ENCODE peak calls at places on chromosomes 12 and 14, in five cellular contexts. One of them, this sample, is unnamed.

GRCh38 chr12:124920353-124920935 is 6.0 kb upstream of the UBC start:
- DNase-seq in NCI-H2171: no peak
- DNase-seq in SK-N-DZ: no peak
- DNase-seq in stimulated activated CD8-positive, alpha-beta memory T cell treated with anti-CD3 and anti-CD28 coated beads, Interleukin-7, amount 100 ng/mL, for 1 hour: no peak
- DNase-seq in SK-MEL-5: no peak
- DNase-seq in this sample: no peak

GRCh38 chr14:36556811-36557433 is 25.5 kb downstream of the NKX2-8 start:
- DNase-seq in NCI-H2171: no peak
- DNase-seq in SK-N-DZ: peak; percentile 3
- DNase-seq in stimulated activated CD8-positive, alpha-beta memory T cell treated with anti-CD3 and anti-CD28 coated beads, Interleukin-7, amount 100 ng/mL, for 1 hour: no peak
- DNase-seq in SK-MEL-5: peak; percentile 51
- DNase-seq in this sample: peak; percentile 54

GRCh38 chr12:6868211-6869048 is 1.1 kb downstream of the TPI1 start:
- DNase-seq in NCI-H2171: peak; percentile 89
- DNase-seq in SK-N-DZ: no peak
- DNase-seq in stimulated activated CD8-positive, alpha-beta memory T cell treated with anti-CD3 and anti-CD28 coated beads, Interleukin-7, amount 100 ng/mL, for 1 hour: no peak
- DNase-seq in SK-MEL-5: no peak
- DNase-seq in this sample: no peak

GRCh38 chr14:74257078-74257987 is 18.1 kb downstream of the VSX2 start:
- DNase-seq in NCI-H2171: peak; percentile 96
- DNase-seq in SK-N-DZ: peak; percentile 84
- DNase-seq in stimulated activated CD8-positive, alpha-beta memory T cell treated with anti-CD3 and anti-CD28 coated beads, Interleukin-7, amount 100 ng/mL, for 1 hour: peak; percentile 29
- DNase-seq in SK-MEL-5: peak; percentile 32
- DNase-seq in this sample: peak; percentile 43

GRCh38 chr12:83537428-83538053 is 850.8 kb downstream of the TMTC2 start:
- DNase-seq in NCI-H2171: no peak
- DNase-seq in SK-N-DZ: no peak
- DNase-seq in stimulated activated CD8-positive, alpha-beta memory T cell treated with anti-CD3 and anti-CD28 coated beads, Interleukin-7, amount 100 ng/mL, for 1 hour: no peak
- DNase-seq in SK-MEL-5: no peak
- DNase-seq in this sample: no peak

GRCh38 chr14:89138846-89139245 is 278.2 kb downstream of the FOXN3 start:
- DNase-seq in NCI-H2171: no peak
- DNase-seq in SK-N-DZ: no peak
- DNase-seq in stimulated activated CD8-positive, alpha-beta memory T cell treated with anti-CD3 and anti-CD28 coated beads, Interleukin-7, amount 100 ng/mL, for 1 hour: no peak
- DNase-seq in SK-MEL-5: no peak
- DNase-seq in this sample: no peak

GRCh38 chr12:71955946-71956345 is 17.3 kb downstream of the TPH2 start:
- DNase-seq in NCI-H2171: no peak
- DNase-seq in SK-N-DZ: no peak
- DNase-seq in stimulated activated CD8-positive, alpha-beta memory T cell treated with anti-CD3 and anti-CD28 coated beads, Interleukin-7, amount 100 ng/mL, for 1 hour: no peak
- DNase-seq in SK-MEL-5: no peak
- DNase-seq in this sample: no peak

GRCh38 chr12:53005215-53005985 is 856 bp upstream of the EIF4B start:
- DNase-seq in NCI-H2171: no peak
- DNase-seq in SK-N-DZ: peak; percentile 40
- DNase-seq in stimulated activated CD8-positive, alpha-beta memory T cell treated with anti-CD3 and anti-CD28 coated beads, Interleukin-7, amount 100 ng/mL, for 1 hour: no peak
- DNase-seq in SK-MEL-5: no peak
- DNase-seq in this sample: no peak

GRCh38 chr14:52692248-52692962 is 3.0 kb downstream of the ERO1A start:
- DNase-seq in NCI-H2171: no peak
- DNase-seq in SK-N-DZ: no peak
- DNase-seq in stimulated activated CD8-positive, alpha-beta memory T cell treated with anti-CD3 and anti-CD28 coated beads, Interleukin-7, amount 100 ng/mL, for 1 hour: no peak
- DNase-seq in SK-MEL-5: no peak
- DNase-seq in this sample: no peak

GRCh38 chr14:65219353-65219752 is 117.0 kb upstream of the MAX start:
- DNase-seq in NCI-H2171: no peak
- DNase-seq in SK-N-DZ: no peak
- DNase-seq in stimulated activated CD8-positive, alpha-beta memory T cell treated with anti-CD3 and anti-CD28 coated beads, Interleukin-7, amount 100 ng/mL, for 1 hour: no peak
- DNase-seq in SK-MEL-5: no peak
- DNase-seq in this sample: no peak

GRCh38 chr14:24982472-24983155 is 67.3 kb downstream of the STXBP6 start:
- DNase-seq in NCI-H2171: no peak
- DNase-seq in SK-N-DZ: no peak
- DNase-seq in stimulated activated CD8-positive, alpha-beta memory T cell treated with anti-CD3 and anti-CD28 coated beads, Interleukin-7, amount 100 ng/mL, for 1 hour: no peak
- DNase-seq in SK-MEL-5: no peak
- DNase-seq in this sample: peak; percentile 4

GRCh38 chr12:99157946-99158345 is 489.6 kb upstream of the GARIN6 start:
- DNase-seq in NCI-H2171: no peak
- DNase-seq in SK-N-DZ: no peak
- DNase-seq in stimulated activated CD8-positive, alpha-beta memory T cell treated with anti-CD3 and anti-CD28 coated beads, Interleukin-7, amount 100 ng/mL, for 1 hour: no peak
- DNase-seq in SK-MEL-5: no peak
- DNase-seq in this sample: no peak

GRCh38 chr14:60092516-60092915 is 793 bp downstream of the PCNX4 start:
- DNase-seq in NCI-H2171: no peak
- DNase-seq in SK-N-DZ: peak; percentile 29
- DNase-seq in stimulated activated CD8-positive, alpha-beta memory T cell treated with anti-CD3 and anti-CD28 coated beads, Interleukin-7, amount 100 ng/mL, for 1 hour: no peak
- DNase-seq in SK-MEL-5: peak; percentile 32
- DNase-seq in this sample: no peak

GRCh38 chr12:25950329-25951115 is 8.0 kb upstream of the RASSF8 start:
- DNase-seq in NCI-H2171: no peak
- DNase-seq in SK-N-DZ: no peak
- DNase-seq in stimulated activated CD8-positive, alpha-beta memory T cell treated with anti-CD3 and anti-CD28 coated beads, Interleukin-7, amount 100 ng/mL, for 1 hour: no peak
- DNase-seq in SK-MEL-5: no peak
- DNase-seq in this sample: no peak

GRCh38 chr12:143964-144649 is 69.8 kb downstream of the SLC6A12 start:
- DNase-seq in NCI-H2171: peak; percentile 38
- DNase-seq in SK-N-DZ: peak; percentile 69
- DNase-seq in stimulated activated CD8-positive, alpha-beta memory T cell treated with anti-CD3 and anti-CD28 coated beads, Interleukin-7, amount 100 ng/mL, for 1 hour: no peak
- DNase-seq in SK-MEL-5: no peak
- DNase-seq in this sample: peak; percentile 16

GRCh38 chr14:68589447-68590232 is 203.2 kb downstream of the ZFP36L1 start:
- DNase-seq in NCI-H2171: no peak
- DNase-seq in SK-N-DZ: peak; percentile 83
- DNase-seq in stimulated activated CD8-positive, alpha-beta memory T cell treated with anti-CD3 and anti-CD28 coated beads, Interleukin-7, amount 100 ng/mL, for 1 hour: no peak
- DNase-seq in SK-MEL-5: no peak
- DNase-seq in this sample: no peak

GRCh38 chr12:17528394-17528793 is 561.6 kb downstream of the RERGL start:
- DNase-seq in NCI-H2171: no peak
- DNase-seq in SK-N-DZ: no peak
- DNase-seq in stimulated activated CD8-positive, alpha-beta memory T cell treated with anti-CD3 and anti-CD28 coated beads, Interleukin-7, amount 100 ng/mL, for 1 hour: no peak
- DNase-seq in SK-MEL-5: peak; percentile 49
- DNase-seq in this sample: no peak

GRCh38 chr12:87853448-87854003 is 175.7 kb downstream of the C12orf50 start:
- DNase-seq in NCI-H2171: peak; percentile 44
- DNase-seq in SK-N-DZ: no peak
- DNase-seq in stimulated activated CD8-positive, alpha-beta memory T cell treated with anti-CD3 and anti-CD28 coated beads, Interleukin-7, amount 100 ng/mL, for 1 hour: no peak
- DNase-seq in SK-MEL-5: peak; percentile 61
- DNase-seq in this sample: no peak

GRCh38 chr12:22670762-22671161 is 45.8 kb downstream of the ETNK1 start:
- DNase-seq in NCI-H2171: no peak
- DNase-seq in SK-N-DZ: no peak
- DNase-seq in stimulated activated CD8-positive, alpha-beta memory T cell treated with anti-CD3 and anti-CD28 coated beads, Interleukin-7, amount 100 ng/mL, for 1 hour: no peak
- DNase-seq in SK-MEL-5: peak; percentile 28
- DNase-seq in this sample: no peak

GRCh38 chr12:120290541-120291312 is 976 bp downstream of the RNU4-2 start:
- DNase-seq in NCI-H2171: no peak
- DNase-seq in SK-N-DZ: peak; percentile 64
- DNase-seq in stimulated activated CD8-positive, alpha-beta memory T cell treated with anti-CD3 and anti-CD28 coated beads, Interleukin-7, amount 100 ng/mL, for 1 hour: no peak
- DNase-seq in SK-MEL-5: no peak
- DNase-seq in this sample: peak; percentile 51

GRCh38 chr14:102893452-102893851 is 29.0 kb upstream of the AMN start:
- DNase-seq in NCI-H2171: no peak
- DNase-seq in SK-N-DZ: no peak
- DNase-seq in stimulated activated CD8-positive, alpha-beta memory T cell treated with anti-CD3 and anti-CD28 coated beads, Interleukin-7, amount 100 ng/mL, for 1 hour: no peak
- DNase-seq in SK-MEL-5: peak; percentile 99
- DNase-seq in this sample: no peak

GRCh38 chr12:26767116-26767515 is 65.9 kb downstream of the ITPR2 start:
- DNase-seq in NCI-H2171: no peak
- DNase-seq in SK-N-DZ: no peak
- DNase-seq in stimulated activated CD8-positive, alpha-beta memory T cell treated with anti-CD3 and anti-CD28 coated beads, Interleukin-7, amount 100 ng/mL, for 1 hour: no peak
- DNase-seq in SK-MEL-5: no peak
- DNase-seq in this sample: no peak

GRCh38 chr12:81288651-81289050 is 210.8 kb downstream of the ACSS3 start:
- DNase-seq in NCI-H2171: no peak
- DNase-seq in SK-N-DZ: no peak
- DNase-seq in stimulated activated CD8-positive, alpha-beta memory T cell treated with anti-CD3 and anti-CD28 coated beads, Interleukin-7, amount 100 ng/mL, for 1 hour: no peak
- DNase-seq in SK-MEL-5: no peak
- DNase-seq in this sample: no peak

GRCh38 chr12:57138526-57139272 is 8.7 kb downstream of the LRP1-AS start:
- DNase-seq in NCI-H2171: no peak
- DNase-seq in SK-N-DZ: no peak
- DNase-seq in stimulated activated CD8-positive, alpha-beta memory T cell treated with anti-CD3 and anti-CD28 coated beads, Interleukin-7, amount 100 ng/mL, for 1 hour: no peak
- DNase-seq in SK-MEL-5: no peak
- DNase-seq in this sample: no peak